ENCODE peak calls at places on chromosomes 5 and 9, in five cellular contexts. D is dorsolateral prefrontal cortex, O is fibroblast of lung, Q is heart left ventricle, M is psoas muscle. R is an unnamed sample.

GRCh38 chr5:95913663-95914062 is 48.0 kb downstream of the ELL2 start:
- DNase-seq in D (no peak), O (no peak), Q (no peak), M (no peak), R (no peak)

GRCh38 chr5:7494446-7495132 is 98.7 kb downstream of the ADCY2 start:
- DNase-seq in D (no peak), O (no peak), Q (no peak), M (peak; percentile 43), R (no peak)

GRCh38 chr5:132289097-132289496 is 5.1 kb upstream of the SLC22A4 start:
- DNase-seq in D (no peak), O (no peak), Q (no peak), M (no peak), R (no peak)

GRCh38 chr9:4207881-4208615 is 91.8 kb downstream of the GLIS3 start:
- DNase-seq in D (no peak), O (peak; percentile 80), Q (peak; percentile 28), M (no peak), R (no peak)

GRCh38 chr5:58542709-58543108 is 40.2 kb upstream of the RAB3C start:
- DNase-seq in D (no peak), O (no peak), Q (no peak), M (no peak), R (no peak)

GRCh38 chr9:121876658-121877271 is 216.3 kb downstream of the TTLL11 start:
- DNase-seq in D (no peak), O (peak; percentile 66), Q (no peak), M (peak; percentile 63), R (no peak)

GRCh38 chr9:112124156-112124555 is 50.9 kb downstream of the SUSD1 start:
- DNase-seq in D (no peak), O (no peak), Q (no peak), M (no peak), R (no peak)

GRCh38 chr5:84862132-84862531 is 477.5 kb upstream of the EDIL3 start:
- DNase-seq in D (no peak), O (no peak), Q (no peak), M (no peak), R (no peak)

GRCh38 chr9:77841739-77842386 is 189.7 kb downstream of the GNAQ start:
- DNase-seq in D (no peak), O (no peak), Q (no peak), M (no peak), R (no peak)

GRCh38 chr5:52638732-52639131 is 149.0 kb upstream of the ITGA1 start:
- DNase-seq in D (no peak), O (no peak), Q (no peak), M (no peak), R (no peak)
- TF ChIP-seq CTCF in D (no peak), O (no peak), Q (no peak), M (no peak), R (no peak)

GRCh38 chr5:73901045-73901444 is 275.0 kb downstream of the ARHGEF28 start:
- DNase-seq in D (no peak), O (peak; percentile 81), Q (peak; percentile 52), M (no peak), R (peak; percentile 66)

GRCh38 chr5:73902327-73903051 is 276.5 kb downstream of the ARHGEF28 start:
- DNase-seq in D (no peak), O (peak; percentile 80), Q (no peak), M (no peak), R (peak; percentile 19)

GRCh38 chr5:73900566-73900965 is 274.6 kb downstream of the ARHGEF28 start:
- DNase-seq in D (no peak), O (no peak), Q (no peak), M (no peak), R (no peak)

GRCh38 chr5:73899916-73900315 is 273.9 kb downstream of the ARHGEF28 start:
- DNase-seq in D (no peak), O (no peak), Q (no peak), M (no peak), R (no peak)

GRCh38 chr5:73901455-73901854 is 275.5 kb downstream of the ARHGEF28 start:
- DNase-seq in D (no peak), O (no peak), Q (no peak), M (no peak), R (peak; percentile 55)
- TF ChIP-seq CTCF in D (no peak), O (no peak), Q (peak; percentile 8), M (no peak), R (peak; percentile 21)

DNA sequence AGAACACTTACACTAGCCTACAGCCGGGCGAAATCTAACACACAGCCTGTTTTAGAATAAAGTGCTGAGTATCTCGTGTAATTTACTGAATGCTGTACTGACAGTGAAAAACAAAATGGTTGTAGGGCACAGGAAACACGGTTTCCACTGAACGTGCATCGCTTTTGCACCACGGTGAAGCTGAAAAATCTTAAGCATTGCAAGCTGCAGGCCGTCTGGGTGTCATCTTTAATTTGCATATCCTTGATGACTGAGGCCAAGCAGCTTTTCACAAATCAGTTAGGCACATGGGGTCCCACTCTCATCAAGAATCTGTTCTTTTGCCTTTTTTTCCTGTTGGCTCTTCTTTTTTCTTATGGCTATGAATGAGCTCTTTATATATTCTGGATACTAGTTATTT is 58.2 kb downstream of the CAMSAP1 start:
- DNase-seq in D (no peak), O (no peak), Q (no peak), M (no peak), R (no peak)
- TF ChIP-seq CTCF in D (no peak), O (no peak), Q (no peak), M (no peak), R (no peak)

GRCh38 chr5:16713386-16713928 is 96.7 kb upstream of the RETREG1 start:
- DNase-seq in D (peak; percentile 67), O (peak; percentile 70), Q (no peak), M (no peak), R (no peak)
- TF ChIP-seq CTCF in D (no peak), O (no peak), Q (no peak), M (no peak), R (no peak)

GRCh38 chr5:175059687-175060194 is 335.4 kb downstream of the MSX2 start:
- DNase-seq in D (peak; percentile 93), O (peak; percentile 61), Q (peak; percentile 27), M (peak; percentile 24), R (no peak)
- TF ChIP-seq CTCF in D (peak; percentile 45), O (no peak), Q (no peak), M (no peak), R (no peak)

GRCh38 chr9:35616681-35617459 is 1.3 kb downstream of the CD72 start:
- DNase-seq in D (peak; percentile 63), O (peak; percentile 61), Q (peak; percentile 78), M (peak; percentile 74), R (peak; percentile 36)
- TF ChIP-seq CTCF in D (no peak), O (no peak), Q (no peak), M (no peak), R (no peak)

DNA sequence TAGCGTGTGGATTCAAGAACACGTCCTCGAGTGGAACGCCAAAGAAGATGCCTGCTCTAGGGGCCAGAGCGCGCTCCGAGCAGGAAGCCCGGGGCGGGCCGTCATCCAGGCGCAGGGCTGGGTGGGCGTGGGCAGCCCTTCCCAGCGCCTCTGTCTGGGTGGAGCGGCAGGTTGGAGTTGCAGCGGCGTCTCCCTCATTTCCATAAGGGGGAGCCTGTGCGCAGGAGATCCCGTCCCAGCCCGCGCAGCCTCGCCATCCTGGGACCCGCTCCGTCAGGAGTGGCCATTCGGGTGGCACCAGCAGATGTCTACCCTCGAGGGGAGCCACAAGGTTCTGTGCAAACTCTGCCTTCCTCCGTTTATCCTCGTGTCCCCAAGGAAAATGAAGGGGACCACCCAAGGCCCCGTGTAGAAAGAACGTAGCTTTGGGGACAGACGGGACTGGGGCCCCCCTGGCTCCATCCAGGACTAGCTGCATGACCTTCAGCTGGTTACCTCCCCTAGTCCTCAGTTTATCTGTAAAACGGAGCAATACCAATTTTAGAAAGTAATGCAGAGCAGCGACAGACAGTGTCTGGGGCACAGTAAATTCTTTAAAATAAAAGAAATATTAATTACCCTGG is 155.5 kb upstream of the SMIM23 start:
- DNase-seq in D (peak; percentile 63), O (peak; percentile 57), Q (peak; percentile 68), M (peak; percentile 50), R (peak; percentile 80)
- TF ChIP-seq CTCF in D (peak; percentile 17), O (peak; percentile 41), Q (peak; percentile 66), M (peak; percentile 26), R (no peak)

DNA sequence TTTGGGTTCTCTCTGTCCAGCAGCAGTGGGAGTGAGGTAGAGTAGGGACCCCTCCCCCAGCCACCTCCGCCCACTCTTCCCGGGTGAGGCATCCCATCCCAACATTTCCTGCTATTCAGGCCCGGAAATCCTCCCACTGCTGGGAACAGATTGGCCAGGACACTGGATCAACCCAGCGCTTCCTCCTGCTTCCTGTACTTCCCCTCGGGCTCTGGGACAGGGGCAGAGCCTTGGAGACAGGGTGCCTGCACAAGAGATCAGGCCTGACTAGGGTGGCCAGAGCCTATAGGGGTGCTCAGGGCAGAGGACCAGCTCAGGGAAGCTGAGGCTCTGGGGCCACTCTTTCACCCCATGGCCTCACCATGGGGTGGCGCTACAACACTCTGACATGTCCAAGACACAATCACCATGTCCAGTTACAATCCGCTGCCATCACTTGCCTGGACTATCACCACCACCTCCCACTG is 14.5 kb downstream of the SH2D3C start:
- DNase-seq in D (no peak), O (no peak), Q (peak; percentile 81), M (peak; percentile 63), R (peak; percentile 35)
- TF ChIP-seq CTCF in D (peak; percentile 44), O (peak; percentile 3), Q (peak; percentile 45), M (peak; percentile 25), R (no peak)

R was measured in Calu3.